ENCODE peak calls at places on chromosomes 3 and 15, in four cellular contexts. One of them, this sample, is unnamed.

GRCh38 chr3:27079427-27080105 is 289.6 kb downstream of the NEK10 start:
- DNase-seq in H1: no peak
- DNase-seq in GM12878: no peak
- DNase-seq in HepG2: no peak
- DNase-seq in this sample: no peak

GRCh38 chr3:187994221-187995085 is 159.5 kb upstream of the LPP start:
- DNase-seq in H1: no peak
- DNase-seq in GM12878: no peak
- DNase-seq in HepG2: no peak
- DNase-seq in this sample: no peak

GRCh38 chr3:157082305-157082981 is 77.5 kb downstream of the CCNL1 start:
- DNase-seq in GM12878: no peak
- DNase-seq in H1: no peak
- DNase-seq in HepG2: no peak
- DNase-seq in this sample: no peak

GRCh38 chr15:61092387-61093157 is 136.5 kb downstream of the RORA start:
- DNase-seq in HepG2: no peak
- DNase-seq in H1: no peak
- DNase-seq in GM12878: no peak
- DNase-seq in this sample: no peak

GRCh38 chr3:16286161-16286560 is 21.1 kb downstream of the OXNAD1 start:
- DNase-seq in H1: no peak
- DNase-seq in HepG2: no peak
- DNase-seq in GM12878: no peak
- DNase-seq in this sample: no peak

GRCh38 chr3:113914646-113915045 is 33.2 kb upstream of the ZDHHC23 start:
- DNase-seq in HepG2: no peak
- DNase-seq in GM12878: no peak
- DNase-seq in H1: no peak
- DNase-seq in this sample: no peak

GRCh38 chr15:51051776-51052175 is 42.9 kb downstream of the TNFAIP8L3 start:
- DNase-seq in H1: no peak
- DNase-seq in HepG2: no peak
- DNase-seq in GM12878: no peak
- DNase-seq in this sample: no peak

GRCh38 chr15:101157721-101158120 is 94.1 kb downstream of the CHSY1 start:
- DNase-seq in HepG2: no peak
- DNase-seq in GM12878: no peak
- DNase-seq in H1: no peak
- DNase-seq in this sample: no peak

GRCh38 chr3:58237940-58238681 is 519 bp downstream of the ABHD6 start:
- DNase-seq in HepG2: peak
- DNase-seq in GM12878: no peak
- DNase-seq in H1: no peak
- DNase-seq in this sample: peak

GRCh38 chr15:42151736-42152135 is 4.7 kb downstream of the PLA2G4F start:
- DNase-seq in HepG2: no peak
- DNase-seq in H1: no peak
- DNase-seq in GM12878: no peak
- DNase-seq in this sample: no peak

GRCh38 chr3:72255736-72256559 is 471.0 kb upstream of the PROK2 start:
- DNase-seq in GM12878: no peak
- DNase-seq in H1: no peak
- DNase-seq in HepG2: no peak
- DNase-seq in this sample: no peak

GRCh38 chr15:31399544-31400171 is 73.0 kb downstream of the KLF13 start:
- DNase-seq in H1: no peak
- DNase-seq in HepG2: no peak
- DNase-seq in GM12878: no peak
- DNase-seq in this sample: no peak

GRCh38 chr3:113249111-113249510 is 37.8 kb downstream of the BOC start:
- DNase-seq in H1: no peak
- DNase-seq in GM12878: no peak
- DNase-seq in HepG2: no peak
- DNase-seq in this sample: no peak

GRCh38 chr15:56959318-56959648 is 40.8 kb downstream of the TCF12 start:
- DNase-seq in H1: no peak
- DNase-seq in HepG2: peak
- DNase-seq in GM12878: no peak
- DNase-seq in this sample: no peak

GRCh38 chr15:40279437-40280141 is 3.3 kb downstream of the ANKRD63 start:
- DNase-seq in H1: no peak
- DNase-seq in HepG2: peak
- DNase-seq in GM12878: no peak
- DNase-seq in this sample: peak

GRCh38 chr3:81716870-81717509 is 44.5 kb downstream of the GBE1 start:
- DNase-seq in H1: no peak
- DNase-seq in GM12878: no peak
- DNase-seq in HepG2: peak
- DNase-seq in this sample: no peak

GRCh38 chr3:144497452-144497851 is 525.8 kb downstream of the DIPK2A start:
- DNase-seq in H1: no peak
- DNase-seq in HepG2: no peak
- DNase-seq in GM12878: no peak
- DNase-seq in this sample: no peak

GRCh38 chr3:23637339-23637738 is 168.4 kb upstream of the UBE2E1 start:
- DNase-seq in GM12878: no peak
- DNase-seq in H1: no peak
- DNase-seq in HepG2: no peak
- DNase-seq in this sample: no peak

GRCh38 chr3:49700453-49701128 is 11.2 kb downstream of the RNF123 start:
- DNase-seq in H1: no peak
- DNase-seq in HepG2: no peak
- DNase-seq in GM12878: no peak
- DNase-seq in this sample: no peak

GRCh38 chr15:31442203-31443090 is 115.8 kb downstream of the KLF13 start:
- DNase-seq in GM12878: no peak
- DNase-seq in H1: no peak
- DNase-seq in HepG2: no peak
- DNase-seq in this sample: no peak

GRCh38 chr3:161320837-161321236 is 50.5 kb downstream of the SPTSSB start:
- DNase-seq in H1: no peak
- DNase-seq in GM12878: no peak
- DNase-seq in HepG2: no peak
- DNase-seq in this sample: no peak

GRCh38 chr3:161317077-161317476 is 54.2 kb downstream of the SPTSSB start:
- DNase-seq in GM12878: no peak
- DNase-seq in H1: no peak
- DNase-seq in HepG2: no peak
- DNase-seq in this sample: no peak

GRCh38 chr3:161323926-161324621 is 47.2 kb downstream of the SPTSSB start:
- DNase-seq in HepG2: peak
- DNase-seq in H1: no peak
- DNase-seq in GM12878: no peak
- DNase-seq in this sample: no peak

GRCh38 chr3:161325059-161325458 is 46.3 kb downstream of the SPTSSB start:
- DNase-seq in GM12878: no peak
- DNase-seq in H1: no peak
- DNase-seq in HepG2: no peak
- DNase-seq in this sample: no peak

GRCh38 chr3:161322781-161323568 is 48.3 kb downstream of the SPTSSB start:
- DNase-seq in HepG2: peak
- DNase-seq in H1: no peak
- DNase-seq in GM12878: no peak
- DNase-seq in this sample: no peak
- TF ChIP-seq HDAC6 in HepG2: no peak
- TF ChIP-seq HDAC6 in H1: no peak
- TF ChIP-seq HDAC6 in GM12878: no peak
- TF ChIP-seq HDAC6 in this sample: no peak

GRCh38 chr3:169146112-169146665 is 517.3 kb downstream of the MECOM start:
- DNase-seq in GM12878: no peak
- DNase-seq in H1: no peak
- DNase-seq in HepG2: no peak
- DNase-seq in this sample: peak
- TF ChIP-seq HDAC6 in GM12878: no peak
- TF ChIP-seq HDAC6 in H1: no peak
- TF ChIP-seq HDAC6 in HepG2: no peak
- TF ChIP-seq HDAC6 in this sample: no peak

GRCh38 chr3:186772281-186772885 is 11.0 kb upstream of the EIF4A2 start:
- DNase-seq in HepG2: no peak
- DNase-seq in GM12878: no peak
- DNase-seq in H1: no peak
- DNase-seq in this sample: no peak
- TF ChIP-seq HDAC6 in HepG2: no peak
- TF ChIP-seq HDAC6 in GM12878: no peak
- TF ChIP-seq HDAC6 in H1: no peak
- TF ChIP-seq HDAC6 in this sample: no peak

DNA sequence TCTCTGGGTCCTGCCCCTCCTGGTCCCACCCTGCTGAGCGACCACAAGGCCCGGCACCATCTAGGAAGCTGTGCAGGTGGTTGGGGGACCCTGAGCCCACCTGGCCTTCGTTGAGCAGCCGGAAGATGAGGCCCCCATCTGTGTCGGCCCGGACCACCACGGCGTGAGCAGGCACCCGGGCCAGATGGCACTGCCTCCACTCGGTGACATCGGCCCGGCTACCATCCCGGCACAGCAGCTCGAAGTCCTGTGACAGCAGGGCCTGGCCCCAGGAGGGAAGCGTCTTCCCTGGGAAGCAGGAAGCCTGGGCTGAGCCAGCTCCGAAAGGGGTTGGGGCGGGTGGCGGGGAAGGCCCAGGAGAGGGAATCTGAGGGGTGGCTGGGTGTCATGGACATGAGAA is 12.6 kb downstream of the MELTF start:
- DNase-seq in HepG2: no peak
- DNase-seq in H1: no peak
- DNase-seq in GM12878: no peak
- DNase-seq in this sample: no peak
- TF ChIP-seq HDAC6 in HepG2: no peak
- TF ChIP-seq HDAC6 in H1: no peak
- TF ChIP-seq HDAC6 in GM12878: no peak
- TF ChIP-seq HDAC6 in this sample: no peak

DNA sequence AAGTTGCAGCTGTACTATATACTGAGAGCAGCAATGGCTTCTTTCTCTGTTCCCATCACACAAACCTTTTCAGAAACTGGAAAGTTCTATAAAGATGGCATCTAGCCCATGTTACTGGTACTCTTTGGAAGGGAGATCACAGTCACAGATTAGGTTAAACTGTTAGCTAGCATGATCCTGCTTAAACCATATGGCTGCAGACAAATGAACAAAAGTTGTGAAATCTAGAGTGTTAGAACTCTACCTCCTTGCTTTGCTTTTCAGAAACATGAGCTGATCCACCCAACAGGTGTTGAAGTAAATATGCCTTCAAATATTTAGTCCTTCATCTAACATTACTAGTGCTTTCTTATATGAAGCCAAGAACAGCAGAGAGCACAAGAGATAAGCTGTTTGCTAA is 102.6 kb downstream of the SNRK start:
- DNase-seq in GM12878: no peak
- DNase-seq in HepG2: no peak
- DNase-seq in H1: no peak
- DNase-seq in this sample: no peak
- TF ChIP-seq HDAC6 in GM12878: no peak
- TF ChIP-seq HDAC6 in HepG2: no peak
- TF ChIP-seq HDAC6 in H1: no peak
- TF ChIP-seq HDAC6 in this sample: no peak

DNA sequence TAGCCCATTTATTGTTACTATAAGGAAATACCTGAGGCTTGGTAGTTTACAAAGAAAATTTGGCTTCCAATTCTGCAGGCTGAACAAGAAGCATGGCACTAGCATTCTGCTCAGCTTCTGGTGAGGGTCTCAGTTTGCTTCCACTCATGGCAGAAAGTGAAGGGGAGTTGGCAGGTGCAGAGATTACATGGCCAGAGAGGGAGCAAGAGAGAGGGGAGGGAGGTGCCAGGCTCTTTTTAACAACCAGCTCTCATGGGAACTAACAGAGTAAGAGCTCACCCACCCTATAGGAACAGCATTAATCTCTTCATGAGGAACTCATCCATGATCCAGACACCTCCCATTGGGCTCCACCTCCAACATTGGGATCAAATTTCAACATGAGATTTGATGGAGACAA is 437.9 kb downstream of the CHL1 start:
- DNase-seq in GM12878: no peak
- DNase-seq in HepG2: no peak
- DNase-seq in H1: no peak
- DNase-seq in this sample: no peak
- TF ChIP-seq HDAC6 in GM12878: no peak
- TF ChIP-seq HDAC6 in HepG2: no peak
- TF ChIP-seq HDAC6 in H1: no peak
- TF ChIP-seq HDAC6 in this sample: no peak

GRCh38 chr3:189232790-189233189 is 61.0 kb downstream of the TPRG1 start:
- DNase-seq in GM12878: no peak
- DNase-seq in H1: no peak
- DNase-seq in HepG2: no peak
- DNase-seq in this sample: no peak

GRCh38 chr3:189235214-189235613 is 63.4 kb downstream of the TPRG1 start:
- DNase-seq in H1: no peak
- DNase-seq in HepG2: no peak
- DNase-seq in GM12878: no peak
- DNase-seq in this sample: no peak

GRCh38 chr3:189229421-189229820 is 57.6 kb downstream of the TPRG1 start:
- DNase-seq in HepG2: no peak
- DNase-seq in GM12878: no peak
- DNase-seq in H1: no peak
- DNase-seq in this sample: no peak

GRCh38 chr3:189236352-189236751 is 64.6 kb downstream of the TPRG1 start:
- DNase-seq in HepG2: no peak
- DNase-seq in GM12878: no peak
- DNase-seq in H1: no peak
- DNase-seq in this sample: no peak

GRCh38 chr3:189233225-189233858 is 61.6 kb downstream of the TPRG1 start:
- DNase-seq in GM12878: no peak
- DNase-seq in H1: peak
- DNase-seq in HepG2: peak
- DNase-seq in this sample: no peak
- TF ChIP-seq HDAC6 in GM12878: no peak
- TF ChIP-seq HDAC6 in H1: no peak
- TF ChIP-seq HDAC6 in HepG2: no peak
- TF ChIP-seq HDAC6 in this sample: no peak

GRCh38 chr3:123605789-123606234 is 21.0 kb upstream of the HACD2 start:
- DNase-seq in GM12878: peak
- DNase-seq in HepG2: peak
- DNase-seq in H1: no peak
- DNase-seq in this sample: peak
- TF ChIP-seq HDAC6 in GM12878: no peak
- TF ChIP-seq HDAC6 in HepG2: no peak
- TF ChIP-seq HDAC6 in H1: no peak
- TF ChIP-seq HDAC6 in this sample: no peak

GRCh38 chr3:2851835-2852234 is 258.3 kb downstream of the IL5RA start:
- DNase-seq in H1: no peak
- DNase-seq in HepG2: no peak
- DNase-seq in GM12878: no peak
- DNase-seq in this sample: no peak
- TF ChIP-seq HDAC6 in H1: no peak
- TF ChIP-seq HDAC6 in HepG2: no peak
- TF ChIP-seq HDAC6 in GM12878: no peak
- TF ChIP-seq HDAC6 in this sample: no peak